ENCODE peak calls at places on chromosomes 13 and 19, in seven cellular contexts. U is H1, Q is left lung, C is iPS DF 6.9, X is cardiac muscle cell, Y is IMR-90, W is mesenchymal stem cell. H is an unnamed sample.

GRCh38 chr13:28476919-28477708 is 17.8 kb downstream of the FLT1 start:
- DNase-seq in U (no peak), Q (no peak), C (no peak), X (no peak), Y (no peak), W (peak), H (no peak)

GRCh38 chr19:53365899-53366493 is 491 bp downstream of the ZNF525 start:
- DNase-seq in U (no peak), Q (peak), C (no peak), X (peak), Y (no peak), W (no peak), H (no peak)

GRCh38 chr19:42253245-42254082 is 1.5 kb downstream of the ERF start:
- DNase-seq in U (peak), Q (peak), C (no peak), X (peak), Y (peak), W (peak), H (peak)

GRCh38 chr19:32878988-32879387 is 9.4 kb upstream of the SLC7A9 start:
- DNase-seq in U (peak), Q (no peak), C (no peak), X (no peak), Y (no peak), W (no peak), H (no peak)

GRCh38 chr13:103199380-103200088 is 133.3 kb upstream of the SLC10A2 start:
- DNase-seq in U (no peak), Q (no peak), C (no peak), X (no peak), Y (no peak), W (no peak), H (no peak)

GRCh38 chr19:34316741-34317241 is 48.2 kb upstream of the GPI start:
- DNase-seq in U (no peak), Q (no peak), C (no peak), X (no peak), Y (peak), W (peak), H (no peak)

GRCh38 chr13:60745343-60745742 is 348.3 kb downstream of the TDRD3 start:
- DNase-seq in U (no peak), Q (no peak), C (no peak), X (no peak), Y (no peak), W (peak), H (no peak)

GRCh38 chr13:113220141-113220598 is 10.8 kb downstream of the CUL4A start:
- DNase-seq in U (no peak), Q (peak), C (no peak), X (no peak), Y (no peak), W (no peak), H (no peak)

GRCh38 chr13:46633416-46633815 is 80.4 kb downstream of the LRCH1 start:
- DNase-seq in U (no peak), Q (no peak), C (no peak), X (no peak), Y (peak), W (peak), H (no peak)

GRCh38 chr19:3618144-3618810 is 8.3 kb downstream of the CACTIN start:
- DNase-seq in U (peak), Q (peak), C (no peak), X (peak), Y (peak), W (peak), H (no peak)

GRCh38 chr19:11347546-11347945 is 1.2 kb downstream of the CCDC159 start:
- DNase-seq in U (no peak), Q (no peak), C (no peak), X (no peak), Y (no peak), W (no peak), H (no peak)

GRCh38 chr13:98451676-98452105 is 125.2 kb downstream of the STK24 start:
- DNase-seq in U (no peak), Q (no peak), C (no peak), X (no peak), Y (peak), W (no peak), H (peak)

GRCh38 chr19:43639507-43640423 is at the start of gene CADM4:
- DNase-seq in U (peak), Q (peak), C (no peak), X (peak), Y (no peak), W (no peak), H (no peak)

GRCh38 chr19:46659151-46660007 is 1.6 kb downstream of the DACT3 start:
- DNase-seq in U (peak), Q (peak), C (no peak), X (peak), Y (no peak), W (peak), H (peak)

GRCh38 chr13:51221674-51222509 is at the start of gene FAM124A:
- DNase-seq in U (peak), Q (no peak), C (no peak), X (peak), Y (peak), W (peak), H (no peak)

GRCh38 chr13:43196171-43196611 is 172.8 kb downstream of the DNAJC15 start:
- DNase-seq in U (no peak), Q (no peak), C (no peak), X (peak), Y (peak), W (peak), H (no peak)

GRCh38 chr13:63389756-63390155 is 1974.1 kb upstream of the PCDH20 start:
- DNase-seq in U (no peak), Q (no peak), C (no peak), X (no peak), Y (no peak), W (no peak), H (no peak)

GRCh38 chr13:106498571-106498970 is 36.9 kb downstream of the EFNB2 start:
- DNase-seq in U (no peak), Q (no peak), C (no peak), X (no peak), Y (no peak), W (no peak), H (no peak)

GRCh38 chr13:30355405-30355741 is 48.0 kb upstream of the KATNAL1 start:
- DNase-seq in U (peak), Q (peak), C (no peak), X (peak), Y (no peak), W (peak), H (no peak)

GRCh38 chr19:3080281-3080680 is 13.9 kb upstream of the GNA11 start:
- DNase-seq in U (no peak), Q (no peak), C (no peak), X (no peak), Y (peak), W (no peak), H (no peak)

GRCh38 chr13:113094410-113094800 is 11.2 kb upstream of the F7 start:
- DNase-seq in U (no peak), Q (peak), C (no peak), X (no peak), Y (no peak), W (no peak), H (no peak)

GRCh38 chr13:97106323-97106722 is 112.0 kb upstream of the OXGR1 start:
- DNase-seq in U (no peak), Q (no peak), C (no peak), X (no peak), Y (no peak), W (no peak), H (no peak)

GRCh38 chr13:107275945-107276614 is 708.1 kb upstream of the ARGLU1 start:
- DNase-seq in U (no peak), Q (no peak), C (no peak), X (no peak), Y (no peak), W (peak), H (no peak)

GRCh38 chr13:94620286-94620896 is 18.7 kb downstream of the GPR180 start:
- DNase-seq in U (no peak), Q (no peak), C (no peak), X (peak), Y (peak), W (peak), H (no peak)

GRCh38 chr19:11410682-11411081 is 8.4 kb downstream of the RGL3 start:
- DNase-seq in U (no peak), Q (no peak), C (no peak), X (no peak), Y (peak), W (no peak), H (no peak)

GRCh38 chr19:8017808-8018207 is 12.4 kb upstream of the ELAVL1 start:
- DNase-seq in U (no peak), Q (peak), C (no peak), X (no peak), Y (no peak), W (no peak), H (no peak)

GRCh38 chr13:30580852-30581502 is 36.7 kb upstream of the USPL1 start:
- DNase-seq in U (no peak), Q (no peak), C (no peak), X (no peak), Y (no peak), W (peak), H (no peak)

GRCh38 chr19:1177322-1178114 is 3.5 kb upstream of the SBNO2 start:
- DNase-seq in U (no peak), Q (peak), C (no peak), X (no peak), Y (peak), W (peak), H (peak)
- H3K4me3 ChIP-seq in U (no peak), Q (no peak), C (no peak), X (no peak), Y (peak), W (peak), H (peak)

GRCh38 chr19:4671182-4671851 is 1.2 kb upstream of the MYDGF start:
- DNase-seq in U (no peak), Q (no peak), C (no peak), X (no peak), Y (no peak), W (no peak), H (no peak)
- H3K4me3 ChIP-seq in U (no peak), Q (no peak), C (no peak), X (no peak), Y (no peak), W (no peak), H (no peak)

GRCh38 chr13:100789025-100789424 is 114.4 kb upstream of the TMTC4 start:
- DNase-seq in U (no peak), Q (no peak), C (no peak), X (no peak), Y (no peak), W (no peak), H (no peak)
- H3K4me3 ChIP-seq in U (no peak), Q (no peak), C (no peak), X (no peak), Y (no peak), W (no peak), H (no peak)

GRCh38 chr19:58468216-58468839 is 1.4 kb downstream of the ZNF324 start:
- DNase-seq in U (no peak), Q (no peak), C (no peak), X (no peak), Y (peak), W (peak), H (no peak)
- H3K4me3 ChIP-seq in U (no peak), Q (no peak), C (no peak), X (no peak), Y (no peak), W (peak), H (peak)

GRCh38 chr13:44867825-44868224 is 121.4 kb downstream of the NUFIP1 start:
- DNase-seq in U (no peak), Q (no peak), C (no peak), X (no peak), Y (no peak), W (no peak), H (peak)
- H3K4me3 ChIP-seq in U (no peak), Q (no peak), C (no peak), X (no peak), Y (no peak), W (no peak), H (no peak)

DNA sequence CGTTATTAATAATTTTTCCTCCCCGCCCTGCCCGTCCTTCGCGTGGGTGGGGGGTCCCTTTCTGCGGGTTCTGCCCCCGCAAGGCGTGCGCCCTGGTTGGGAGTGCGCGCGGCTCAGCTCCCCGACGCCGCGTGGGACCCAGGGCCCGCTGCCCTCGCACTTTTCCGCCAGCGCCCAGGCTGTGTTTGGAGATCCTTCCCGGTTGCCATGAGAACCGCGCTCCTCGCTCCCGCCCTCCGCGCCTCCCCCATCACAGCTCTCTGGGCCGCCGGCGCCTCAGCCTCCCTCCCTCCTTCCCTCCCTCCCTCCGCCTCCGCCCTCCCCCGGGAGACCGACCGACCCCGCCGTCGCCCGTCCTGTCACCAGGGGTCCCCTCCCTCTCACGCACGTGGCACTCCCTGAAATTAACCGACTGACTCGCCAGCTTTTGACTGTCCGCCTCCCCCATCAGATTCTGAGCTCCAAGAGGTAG is 2.4 kb upstream of the SSBP4 start:
- DNase-seq in U (peak), Q (peak), C (no peak), X (peak), Y (peak), W (peak), H (peak)
- H3K4me3 ChIP-seq in U (peak), Q (peak), C (peak), X (peak), Y (peak), W (peak), H (peak)

GRCh38 chr13:101455863-101456262 is 3.4 kb downstream of the ITGBL1 start:
- DNase-seq in U (no peak), Q (no peak), C (no peak), X (no peak), Y (peak), W (peak), H (no peak)
- H3K4me3 ChIP-seq in U (no peak), Q (no peak), C (no peak), X (no peak), Y (no peak), W (peak), H (no peak)

DNA sequence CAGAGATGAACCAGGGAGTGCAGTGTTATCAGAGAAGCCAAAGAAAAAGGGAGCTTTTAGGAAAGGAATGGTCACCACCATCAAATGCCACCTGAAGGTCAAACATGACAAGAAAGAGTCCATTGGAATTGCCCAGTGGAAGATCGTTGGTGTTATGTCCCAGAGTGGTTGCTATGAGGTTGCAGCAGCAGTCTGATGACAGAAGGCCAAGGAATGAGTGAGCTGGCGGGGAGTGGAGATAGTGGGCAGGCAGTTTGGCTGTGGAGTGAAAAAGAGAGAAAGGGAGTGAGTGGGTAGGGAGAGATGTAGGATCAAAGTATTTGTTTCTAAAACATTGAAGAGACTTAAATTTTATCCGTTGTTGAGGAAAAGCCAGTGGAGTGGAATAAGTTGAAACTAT is 117.4 kb upstream of the WASF3 start:
- DNase-seq in U (no peak), Q (no peak), C (no peak), X (no peak), Y (peak), W (peak), H (no peak)
- H3K4me3 ChIP-seq in U (no peak), Q (no peak), C (no peak), X (no peak), Y (no peak), W (no peak), H (no peak)